ENCODE peak calls at places on chromosomes 13 and 19, in seven cellular contexts. X is right cardiac atrium; W is T-cell; F is stimulated activated CD8-positive, alpha-beta memory T cell treated with anti-CD3 and anti-CD28 coated beads, Interleukin-15, amount 100 ng/mL, for 24 hours; Z is body of pancreas; T is T47D; C is EL. I is an unnamed sample.

GRCh38 chr19:30442715-30443114 is 70.5 kb downstream of the ZNF536 start:
- DNase-seq in C (no peak), T (no peak), X (no peak), Z (no peak), W (no peak), F (no peak), I (no peak)

GRCh38 chr19:55117636-55118391 is at the start of gene PPP1R12C:
- DNase-seq in Z (peak), T (peak), C (peak), X (peak), W (peak), F (peak), I (peak)

GRCh38 chr19:51131780-51132680 is 7.3 kb downstream of the SIGLEC9 start:
- DNase-seq in X (peak), Z (peak), W (peak), F (no peak), T (no peak), C (no peak), I (no peak)

GRCh38 chr19:16325161-16325527 is 518 bp downstream of the KLF2 start:
- DNase-seq in T (no peak), Z (peak), W (no peak), F (no peak), C (peak), X (peak), I (no peak)

GRCh38 chr19:2266183-2266993 is 10.2 kb upstream of the JSRP1 start:
- DNase-seq in F (no peak), X (peak), C (peak), Z (peak), W (no peak), T (no peak), I (no peak)

GRCh38 chr13:80399340-80400163 is 58.6 kb upstream of the SPRY2 start:
- DNase-seq in X (no peak), C (no peak), Z (peak), T (no peak), W (no peak), F (no peak), I (no peak)

GRCh38 chr13:27853871-27854270 is 61.6 kb downstream of the GSX1 start:
- DNase-seq in F (no peak), X (no peak), Z (no peak), W (no peak), T (no peak), C (no peak), I (no peak)

GRCh38 chr13:51467730-51468129 is 14.9 kb upstream of the INTS6 start:
- DNase-seq in X (no peak), W (no peak), Z (peak), F (no peak), C (no peak), T (no peak), I (no peak)